ENCODE peak calls at places on chromosomes 2 and 18, in nine cellular contexts. W is progenitor cell of endocrine pancreas; J is foreskin fibroblast; Z is body of pancreas; E is naive thymus-derived CD8-positive, alpha-beta T cell; O is fibroblast of lung; A is effector memory CD4-positive, alpha-beta T cell; Q is stimulated activated CD4-positive, alpha-beta T cell treated with anti-CD3 and anti-CD28 coated beads, Interleukin-12 subunit alpha, Interleukin-12 subunit beta, amount 100 ng/mL, for 24 hours; L is NCI-H524. M is an unnamed sample.

GRCh38 chr2:205698556-205699282 is 16.4 kb downstream of the NRP2 start:
- DNase-seq in W (no peak), J (no peak), Z (no peak), E (no peak), O (peak), A (no peak), Q (no peak), L (no peak), M (no peak)

GRCh38 chr2:33395660-33396249 is 80.7 kb upstream of the RASGRP3 start:
- DNase-seq in W (no peak), J (peak), Z (peak), E (no peak), O (peak), A (peak), Q (no peak), L (peak), M (peak)

GRCh38 chr18:70082430-70082829 is 123.1 kb downstream of the RTTN start:
- DNase-seq in W (no peak), J (no peak), Z (no peak), E (no peak), O (no peak), A (no peak), Q (no peak), L (no peak), M (no peak)

GRCh38 chr18:22230403-22231042 is 61.1 kb downstream of the GATA6 start:
- DNase-seq in W (no peak), J (no peak), Z (no peak), E (no peak), O (peak), A (no peak), Q (no peak), L (no peak), M (no peak)

GRCh38 chr2:71950256-71951066 is 197.2 kb downstream of the CYP26B1 start:
- DNase-seq in W (no peak), J (no peak), Z (no peak), E (no peak), O (no peak), A (no peak), Q (no peak), L (no peak), M (no peak)

GRCh38 chr2:241598487-241598886 is 38.5 kb downstream of the THAP4 start:
- DNase-seq in W (no peak), J (no peak), Z (peak), E (no peak), O (no peak), A (no peak), Q (no peak), L (peak), M (no peak)

GRCh38 chr2:152222975-152223638 is 47.5 kb upstream of the STAM2 start:
- DNase-seq in W (no peak), J (peak), Z (peak), E (no peak), O (peak), A (no peak), Q (no peak), L (peak), M (no peak)

GRCh38 chr2:44906972-44907371 is 34.5 kb upstream of the SIX3 start:
- DNase-seq in W (no peak), J (no peak), Z (no peak), E (no peak), O (peak), A (no peak), Q (no peak), L (no peak), M (no peak)

GRCh38 chr18:57141208-57142129 is 5.4 kb upstream of the BOD1L2 start:
- DNase-seq in W (no peak), J (no peak), Z (peak), E (no peak), O (no peak), A (no peak), Q (no peak), L (no peak), M (no peak)

GRCh38 chr2:196987654-196988364 is 61.3 kb upstream of the PGAP1 start:
- DNase-seq in W (no peak), J (peak), Z (peak), E (peak), O (peak), A (no peak), Q (peak), L (no peak), M (no peak)

GRCh38 chr2:10919776-10920606 is 8.3 kb downstream of the KCNF1 start:
- DNase-seq in W (no peak), J (no peak), Z (no peak), E (no peak), O (no peak), A (no peak), Q (no peak), L (peak), M (no peak)

GRCh38 chr2:104793971-104794370 is 59.9 kb upstream of the POU3F3 start:
- DNase-seq in W (no peak), J (peak), Z (no peak), E (no peak), O (peak), A (no peak), Q (no peak), L (no peak), M (no peak)

GRCh38 chr18:74510770-74511095 is 14.6 kb downstream of the CNDP2 start:
- DNase-seq in W (no peak), J (no peak), Z (no peak), E (no peak), O (no peak), A (no peak), Q (no peak), L (no peak), M (no peak)

GRCh38 chr2:128635361-128635900 is 316.8 kb upstream of the HS6ST1 start:
- DNase-seq in W (peak), J (no peak), Z (peak), E (no peak), O (no peak), A (no peak), Q (no peak), L (no peak), M (no peak)

GRCh38 chr2:82316573-82317371 is 2012.2 kb upstream of the LRRTM1 start:
- DNase-seq in W (no peak), J (no peak), Z (peak), E (no peak), O (no peak), A (no peak), Q (no peak), L (no peak), M (no peak)

GRCh38 chr2:109029444-109030193 is 40.6 kb upstream of the EDAR start:
- DNase-seq in W (no peak), J (no peak), Z (no peak), E (no peak), O (no peak), A (no peak), Q (no peak), L (no peak), M (no peak)